ENCODE peak calls at places on chromosomes 1 and 21, in five cellular contexts. W is naive thymus-derived CD8-positive, alpha-beta T cell; Q is NCI-H526 treated with DMSO at 0.1 percent for 48 hours; S is AG09319; Y is amniotic stem cell. T is an unnamed sample.

GRCh38 chr1:234776875-234777849 is 167.2 kb upstream of the IRF2BP2 start:
- DNase-seq in W (no peak), Y (no peak), Q (no peak), S (no peak), T (no peak)

GRCh38 chr1:212315907-212316306 is 30.7 kb downstream of the PPP2R5A start:
- DNase-seq in W (no peak), S (no peak), Q (no peak), Y (no peak), T (peak; percentile 7)

GRCh38 chr21:36923270-36923669 is 43.2 kb downstream of the HLCS start:
- DNase-seq in Q (no peak), S (no peak), Y (no peak), W (no peak), T (no peak)

GRCh38 chr1:30264672-30265025 is 458.7 kb downstream of the MATN1 start:
- DNase-seq in S (no peak), W (no peak), Y (no peak), Q (no peak), T (no peak)

GRCh38 chr1:236835491-236835890 is 40.4 kb downstream of the MTR start:
- DNase-seq in W (no peak), Q (no peak), Y (no peak), S (no peak), T (peak; percentile 4)

GRCh38 chr21:35222021-35222420 is 172.9 kb upstream of the RUNX1 start:
- DNase-seq in Q (no peak), W (no peak), S (no peak), Y (no peak), T (no peak)

GRCh38 chr21:18155508-18156193 is 89.0 kb upstream of the CHODL start:
- DNase-seq in W (no peak), Y (no peak), S (no peak), Q (no peak), T (no peak)

GRCh38 chr1:20790785-20791184 is 3.7 kb upstream of the HP1BP3 start:
- DNase-seq in Y (no peak), S (no peak), Q (no peak), W (no peak), T (no peak)

GRCh38 chr1:27656157-27656893 is 15.7 kb downstream of the IFI6 start:
- DNase-seq in Q (no peak), Y (no peak), W (no peak), S (no peak), T (no peak)

GRCh38 chr1:225362805-225363204 is 65.0 kb downstream of the LBR start:
- DNase-seq in Y (no peak), Q (no peak), S (no peak), W (no peak), T (no peak)

GRCh38 chr1:12447301-12447700 is 170.7 kb downstream of the DHRS3 start:
- DNase-seq in Q (no peak), W (no peak), S (no peak), Y (no peak), T (no peak)

GRCh38 chr1:167196185-167196584 is 24.5 kb upstream of the POU2F1 start:
- DNase-seq in S (no peak), W (no peak), Q (no peak), Y (no peak), T (no peak)

GRCh38 chr1:163796394-163796821 is 474.7 kb downstream of the NUF2 start:
- DNase-seq in Q (peak; percentile 78), S (peak; percentile 16), W (no peak), Y (no peak), T (no peak)

GRCh38 chr1:26771643-26772321 is 16.0 kb upstream of the PIGV start:
- DNase-seq in S (peak; percentile 87), Q (no peak), Y (peak; percentile 89), W (no peak), T (peak; percentile 77)

GRCh38 chr1:21573475-21573874 is 64.3 kb downstream of the ALPL start:
- DNase-seq in W (no peak), Q (no peak), Y (no peak), S (no peak), T (no peak)

GRCh38 chr1:94654031-94654430 is 112.5 kb upstream of the F3 start:
- DNase-seq in Y (no peak), Q (no peak), W (no peak), S (no peak), T (peak; percentile 23)

GRCh38 chr1:183893561-183894289 is 88.8 kb downstream of the RGL1 start:
- DNase-seq in W (no peak), S (no peak), Q (peak; percentile 100), Y (no peak), T (no peak)

GRCh38 chr1:114111731-114112661 is 41.7 kb downstream of the SYT6 start:
- DNase-seq in Y (no peak), S (no peak), W (no peak), Q (no peak), T (no peak)

GRCh38 chr1:2320760-2321159 is 70.6 kb downstream of the MORN1 start:
- DNase-seq in Q (no peak), W (no peak), S (no peak), Y (no peak), T (no peak)

GRCh38 chr21:36917487-36918158 is 48.8 kb downstream of the HLCS start:
- DNase-seq in W (no peak), Q (no peak), S (no peak), Y (peak; percentile 40), T (peak; percentile 55)

GRCh38 chr1:240109920-240110685 is 18.4 kb downstream of the FMN2 start:
- DNase-seq in Y (no peak), W (no peak), S (no peak), Q (no peak), T (no peak)

GRCh38 chr1:183304466-183305122 is 113.6 kb downstream of the NMNAT2 start:
- DNase-seq in S (no peak), Q (peak; percentile 99), Y (no peak), W (no peak), T (no peak)

GRCh38 chr1:88736633-88737248 is 52.7 kb downstream of the PKN2 start:
- DNase-seq in Y (peak; percentile 16), W (no peak), S (peak; percentile 4), Q (no peak), T (peak; percentile 38)

GRCh38 chr1:64019818-64020217 is 183.6 kb upstream of the UBE2U start:
- DNase-seq in Q (no peak), W (no peak), S (no peak), Y (peak; percentile 35), T (no peak)

GRCh38 chr1:116359060-116359830 is 13.8 kb upstream of the ATP1A1 start:
- DNase-seq in S (no peak), Q (no peak), Y (no peak), W (no peak), T (no peak)

GRCh38 chr1:175191654-175192053 is 922 bp downstream of the KIAA0040 start:
- DNase-seq in S (no peak), W (no peak), Q (no peak), Y (no peak), T (no peak)

GRCh38 chr1:175150596-175151319 is 41.8 kb downstream of the KIAA0040 start:
- DNase-seq in Y (no peak), W (no peak), Q (no peak), S (no peak), T (no peak)

GRCh38 chr1:19831441-19831840 is 16.4 kb upstream of the RNF186 start:
- DNase-seq in Y (no peak), Q (no peak), S (no peak), W (no peak), T (no peak)

GRCh38 chr1:167357305-167357704 is 136.6 kb downstream of the POU2F1 start:
- DNase-seq in S (no peak), Q (no peak), W (no peak), Y (no peak), T (no peak)

GRCh38 chr1:24107462-24108225 is 4.3 kb downstream of the MYOM3 start:
- DNase-seq in W (no peak), Y (no peak), Q (no peak), S (no peak), T (no peak)

GRCh38 chr1:214510914-214511638 is 40.3 kb downstream of the PTPN14 start:
- DNase-seq in Q (no peak), S (no peak), W (no peak), Y (no peak), T (no peak)

GRCh38 chr1:47711211-47711847 is 273.5 kb downstream of the FOXD2 start:
- DNase-seq in S (no peak), Y (no peak), Q (no peak), W (no peak), T (no peak)

GRCh38 chr1:206761369-206761768 is 9.2 kb upstream of the IL19 start:
- DNase-seq in S (no peak), Y (no peak), W (no peak), Q (no peak), T (no peak)

GRCh38 chr21:45805321-45805720 is 161.8 kb downstream of the PCBP3 start:
- DNase-seq in S (no peak), Q (no peak), W (no peak), Y (no peak), T (no peak)

GRCh38 chr1:93758842-93759515 is 77.3 kb upstream of the BCAR3 start:
- DNase-seq in S (no peak), Y (no peak), Q (no peak), W (no peak), T (peak; percentile 94)

GRCh38 chr1:55235722-55236121 is 20.6 kb upstream of the USP24 start:
- DNase-seq in Q (no peak), S (peak; percentile 44), Y (peak; percentile 13), W (no peak), T (no peak)

GRCh38 chr1:162538815-162539431 is 22.6 kb upstream of the UAP1 start:
- DNase-seq in Q (no peak), S (peak; percentile 56), W (no peak), Y (peak; percentile 69), T (peak; percentile 9)

GRCh38 chr1:202143768-202144509 is 598 bp downstream of the ARL8A start:
- DNase-seq in S (no peak), Y (no peak), Q (no peak), W (no peak), T (no peak)

T was measured in HepG2.